ENCODE peak calls at places on chromosomes 4 and X, in four cellular contexts. M is colonic mucosa, F is astrocyte of the spinal cord, S is BJ. Y is an unnamed sample.

GRCh38 chrX:13898603-13899002 is 81.7 kb upstream of the GPM6B start:
- DNase-seq in M (no peak), S (no peak), F (no peak), Y (no peak)

GRCh38 chr4:13160906-13161305 is 323.2 kb downstream of the RAB28 start:
- DNase-seq in S (peak), M (no peak), F (peak), Y (peak)

GRCh38 chr4:2688697-2689096 is 67.4 kb downstream of the TNIP2 start:
- DNase-seq in M (no peak), S (no peak), F (no peak), Y (no peak)

GRCh38 chrX:115373308-115373707 is 83.8 kb downstream of the LUZP4 start:
- DNase-seq in M (no peak), S (no peak), F (no peak), Y (no peak)

GRCh38 chr4:102606846-102607440 is 105.8 kb downstream of the NFKB1 start:
- DNase-seq in S (no peak), M (no peak), F (no peak), Y (no peak)

GRCh38 chrX:3522016-3522690 is 175.7 kb upstream of the MXRA5 start:
- DNase-seq in M (no peak), S (peak), F (peak), Y (peak)

GRCh38 chr4:150743564-150744342 is 161.8 kb downstream of the MAB21L2 start:
- DNase-seq in S (no peak), M (no peak), F (no peak), Y (peak)

GRCh38 chr4:128220286-128221235 is 67.1 kb downstream of the PGRMC2 start:
- DNase-seq in S (no peak), M (no peak), F (peak), Y (peak)

GRCh38 chr4:90503677-90504076 is 376.5 kb downstream of the CCSER1 start:
- DNase-seq in F (no peak), M (no peak), S (no peak), Y (no peak)

GRCh38 chrX:69020316-69020715 is 144.9 kb downstream of the PJA1 start:
- DNase-seq in M (no peak), F (no peak), S (no peak), Y (no peak)

GRCh38 chr4:107825072-107825789 is 499 bp downstream of the SGMS2 start:
- DNase-seq in F (peak), M (peak), S (no peak), Y (peak)

GRCh38 chrX:36978886-36979285 is 29.3 kb upstream of the FAM47C start:
- DNase-seq in M (no peak), S (no peak), F (peak), Y (peak)

GRCh38 chr4:32342054-32342453 is 1621.9 kb downstream of the PCDH7 start:
- DNase-seq in S (no peak), M (no peak), F (no peak), Y (no peak)

GRCh38 chrX:28229217-28229616 is 248.0 kb upstream of the DCAF8L1 start:
- DNase-seq in S (no peak), M (no peak), F (no peak), Y (no peak)

GRCh38 chr4:747546-748170 is 42.0 kb downstream of the PCGF3 start:
- DNase-seq in M (no peak), F (no peak), S (no peak), Y (no peak)

DNA sequence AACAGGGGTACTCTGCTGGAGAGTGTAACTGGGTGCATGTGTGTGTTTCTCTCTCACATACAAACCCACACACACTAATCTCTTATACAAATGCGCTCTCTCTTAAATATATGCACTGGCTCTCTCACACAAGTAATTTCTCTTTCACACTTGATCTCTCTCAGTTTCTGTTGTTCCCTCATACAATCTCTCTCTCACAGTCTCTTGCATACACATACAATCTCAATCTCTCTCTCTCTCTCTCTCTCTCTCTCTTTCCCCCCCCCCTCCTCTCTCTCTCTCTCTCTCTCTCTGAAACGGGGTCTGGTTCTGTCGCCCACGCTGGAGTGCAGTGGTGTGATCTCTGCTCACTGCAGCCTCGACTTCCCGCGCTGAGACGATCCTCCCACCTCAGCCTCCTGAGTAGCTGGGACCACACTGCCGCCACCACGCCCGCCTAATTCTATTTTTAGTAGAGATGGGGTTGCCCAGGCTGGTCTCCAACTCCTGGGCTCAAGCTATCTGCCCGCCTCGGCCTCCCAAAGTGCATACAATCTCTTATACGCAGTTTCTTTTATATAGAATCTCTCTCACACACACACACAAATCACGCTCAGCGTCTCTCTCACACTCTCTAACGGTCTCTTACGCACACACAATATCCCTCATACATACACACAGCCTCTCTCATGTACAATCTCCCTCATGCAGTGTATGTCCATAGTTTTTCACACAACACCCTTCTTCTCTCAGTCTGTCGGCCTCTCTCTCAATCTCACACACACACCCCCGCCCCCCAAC is 518 bp upstream of the FAM241A start:
- DNase-seq in F (no peak), S (no peak), M (no peak), Y (no peak)
- H3K4me3 ChIP-seq in F (peak), S (peak), M (peak), Y (peak)

GRCh38 chrX:148681605-148682004 is 181.2 kb downstream of the AFF2 start:
- DNase-seq in M (no peak), S (no peak), F (no peak), Y (peak)
- TF ChIP-seq CTCF in M (no peak), S (no peak), F (no peak), Y (peak)

GRCh38 chrX:40093586-40093985 is 4.2 kb downstream of the BCOR start:
- DNase-seq in S (no peak), F (no peak), M (no peak), Y (no peak)
- H3K4me3 ChIP-seq in S (no peak), F (peak), M (peak), Y (peak)

DNA sequence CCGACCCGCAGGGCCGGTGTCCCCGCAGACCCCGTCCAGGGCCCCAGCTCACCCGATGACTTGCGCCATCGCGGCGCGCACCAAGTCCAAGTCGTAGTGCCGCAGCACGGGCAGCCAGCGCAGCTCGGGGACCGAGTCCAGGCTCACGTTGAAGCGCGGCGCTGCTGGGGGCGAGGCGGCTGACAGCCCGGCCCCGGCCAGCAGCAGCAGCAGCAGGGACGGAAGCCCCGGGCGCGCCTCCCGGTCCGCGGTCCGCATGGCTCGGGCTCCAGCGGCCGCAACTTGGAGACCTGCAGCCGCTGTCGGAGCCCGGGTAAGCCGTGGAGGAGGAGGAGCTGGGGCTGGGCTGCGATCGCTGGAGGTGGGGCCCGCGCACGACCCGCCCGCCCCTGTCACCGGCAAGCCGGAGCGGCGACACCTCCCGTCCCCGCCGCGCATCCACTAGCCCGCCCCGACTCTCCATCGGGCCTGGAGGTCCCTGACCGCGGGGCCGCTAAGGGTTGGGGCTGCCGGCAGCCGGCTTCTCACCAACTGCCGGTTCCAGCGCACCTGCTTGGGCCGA is at the start of gene NAAA:
- DNase-seq in F (peak), S (no peak), M (peak), Y (peak)
- TF ChIP-seq CTCF in F (no peak), S (no peak), M (peak), Y (peak)

GRCh38 chr4:80207172-80207583 is 9.9 kb downstream of the PRDM8 start:
- DNase-seq in S (no peak), M (no peak), F (no peak), Y (no peak)
- H3K4me3 ChIP-seq in S (no peak), M (no peak), F (no peak), Y (peak)

GRCh38 chrX:45240334-45240733 is 39.7 kb upstream of the DIPK2B start:
- DNase-seq in S (no peak), F (no peak), M (no peak), Y (no peak)
- TF ChIP-seq CTCF in S (no peak), F (no peak), M (no peak), Y (no peak)

DNA sequence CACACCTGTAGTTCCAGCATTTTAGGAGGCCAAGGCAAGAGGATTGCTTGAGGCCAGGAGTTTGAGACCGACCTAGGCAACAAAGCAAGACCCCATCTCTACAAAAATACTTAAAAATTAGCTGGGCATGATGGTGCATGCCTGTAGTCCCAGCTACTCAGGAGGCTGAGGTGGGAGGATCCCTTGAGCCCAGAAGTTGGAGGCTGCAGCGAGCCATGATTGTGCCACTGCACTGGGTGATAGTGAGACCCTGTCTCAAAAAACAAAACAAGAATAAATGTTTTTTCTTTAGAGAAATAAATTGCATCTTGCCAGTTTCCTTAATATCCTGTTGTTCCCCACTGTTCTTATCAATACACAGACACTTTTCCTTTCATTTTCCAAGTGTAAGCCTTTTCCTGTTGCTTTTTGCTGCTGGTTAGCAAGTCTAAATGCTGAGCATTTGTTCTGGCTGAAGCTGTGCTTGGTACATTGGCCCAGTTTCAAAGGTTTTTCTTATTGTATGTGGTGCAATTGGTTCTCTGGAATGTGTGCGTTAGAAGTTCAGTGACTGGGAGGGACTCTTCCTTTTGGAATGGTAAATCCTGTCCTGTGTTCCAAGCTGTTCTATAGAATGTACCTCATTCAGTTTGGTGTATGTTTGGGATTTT is 98.2 kb downstream of the AFF1 start:
- DNase-seq in F (peak), S (no peak), M (no peak), Y (peak)
- H3K4me3 ChIP-seq in F (no peak), S (no peak), M (no peak), Y (no peak)

Y was measured in choroid plexus epithelial cell.